ENCODE peak calls at places on chromosomes 2 and 18, in four cellular contexts. X is SJSA1; A is CD8-positive, alpha-beta T cell; G is gastrocnemius medialis. L is an unnamed sample. For H3K4me1, the result is how much of the 10 kb centered on the place peaks cover.

GRCh38 chr18:49550621-49551020 is 11.2 kb upstream of the LIPG start:
- DNase-seq in X (no peak), A (no peak), G (no peak), L (no peak)

GRCh38 chr2:9724565-9724964 is 93.8 kb upstream of the YWHAQ start:
- DNase-seq in X (no peak), A (no peak), G (no peak), L (no peak)

GRCh38 chr18:49572935-49573334 is 11.1 kb downstream of the LIPG start:
- DNase-seq in X (no peak), A (no peak), G (no peak), L (no peak)

GRCh38 chr2:85326946-85327756 is 638 bp downstream of the TGOLN2 start:
- DNase-seq in X (peak), A (peak), G (peak), L (no peak)

GRCh38 chr18:58076052-58076451 is 32.0 kb downstream of the NEDD4L start:
- DNase-seq in X (no peak), A (no peak), G (no peak), L (no peak)

GRCh38 chr18:31297248-31297647 is 20.7 kb upstream of the DSG1 start:
- DNase-seq in X (no peak), A (no peak), G (no peak), L (no peak)

GRCh38 chr2:215950009-215950408 is 63.3 kb downstream of the MREG start:
- DNase-seq in X (peak), A (no peak), G (no peak), L (no peak)

GRCh38 chr2:31522742-31523141 is 58.0 kb downstream of the SRD5A2 start:
- DNase-seq in X (no peak), A (no peak), G (no peak), L (no peak)

GRCh38 chr2:106020821-106021316 is 173.2 kb downstream of the UXS1 start:
- DNase-seq in X (no peak), A (no peak), G (no peak), L (no peak)

DNA sequence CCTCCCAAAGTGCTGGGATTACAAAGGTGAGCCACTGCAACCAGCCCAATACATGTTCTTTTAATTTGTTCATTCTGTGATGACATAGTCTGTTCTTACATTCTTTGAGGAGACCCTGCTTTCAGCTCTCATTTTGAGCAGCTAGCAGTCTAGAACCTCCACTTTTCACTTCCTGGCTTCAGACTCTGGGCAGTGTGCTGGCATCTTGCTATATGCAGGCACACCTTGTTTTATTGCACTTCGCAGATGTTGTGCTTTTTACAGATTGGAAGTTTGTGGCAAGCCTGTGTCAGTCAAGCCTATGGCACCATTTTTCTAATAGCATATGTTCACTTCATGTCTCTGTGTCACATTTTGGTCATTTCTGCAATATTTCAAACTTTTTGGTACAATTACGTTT is 72.4 kb downstream of the PRKCE start:
- DNase-seq in X (no peak), A (no peak), G (no peak), L (no peak)
- H3K4me1 ChIP-seq in X (under half), A (under half), G (under half), L (under half)

DNA sequence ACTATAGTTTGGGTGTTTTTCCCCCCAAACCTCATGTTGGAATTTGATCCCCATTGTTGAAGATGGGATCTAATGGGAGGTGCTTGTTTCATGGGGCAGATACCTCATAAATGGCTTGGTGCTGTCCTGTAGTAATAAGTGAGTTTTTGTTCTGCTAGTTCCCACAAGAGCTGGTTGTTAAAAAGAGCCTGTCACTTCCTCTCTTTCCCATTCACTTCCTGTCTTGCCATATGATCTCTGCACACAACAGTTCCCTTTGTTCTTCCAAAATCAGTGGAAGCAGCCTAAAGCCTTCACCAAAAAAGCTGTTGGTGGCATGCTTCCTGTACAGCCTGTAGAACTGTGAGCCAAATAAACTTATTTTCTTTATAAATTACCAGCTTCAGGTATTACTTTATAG is 768.2 kb upstream of the VRK2 start:
- DNase-seq in X (no peak), A (no peak), G (no peak), L (no peak)
- H3K27ac ChIP-seq in X (no peak), A (no peak), G (no peak), L (no peak)

DNA sequence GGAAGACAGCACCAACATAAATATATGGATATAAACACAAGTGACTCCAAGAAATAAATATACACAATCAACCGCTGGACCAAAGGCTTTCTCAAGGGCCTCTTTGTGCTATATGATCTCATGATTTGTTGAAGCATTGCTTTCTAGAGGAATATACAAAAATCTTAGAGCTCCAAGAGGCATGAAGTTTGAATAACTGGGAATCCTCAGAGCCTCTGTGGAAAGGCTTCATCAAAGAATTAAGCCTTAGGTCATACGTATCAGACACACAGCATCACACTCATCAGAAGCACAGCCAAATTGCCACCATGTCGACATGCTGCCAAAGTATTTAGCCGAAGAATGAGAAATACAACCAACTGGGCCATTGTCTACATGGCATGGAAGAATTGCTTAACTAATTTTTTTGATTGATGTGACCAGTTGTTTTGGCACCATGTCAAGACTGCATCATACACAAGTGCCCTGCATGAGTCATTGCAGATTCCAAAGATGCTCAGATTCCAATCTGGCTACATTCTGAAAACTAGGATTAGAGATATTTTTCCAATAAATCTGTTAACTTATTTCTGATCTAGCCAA is 860.6 kb upstream of the ZEB2 start:
- DNase-seq in X (peak), A (no peak), G (no peak), L (no peak)
- H3K4me1 ChIP-seq in X (under half), A (under half), G (under half), L (under half)

GRCh38 chr2:23523651-23524260 is 138.8 kb downstream of the KLHL29 start:
- DNase-seq in X (peak), A (no peak), G (peak), L (peak)
- H3K27ac ChIP-seq in X (no peak), A (no peak), G (peak), L (peak)

GRCh38 chr2:132760971-132761370 is 91.0 kb upstream of the LYPD1 start:
- DNase-seq in X (no peak), A (no peak), G (no peak), L (no peak)

GRCh38 chr2:132760405-132760804 is 90.4 kb upstream of the LYPD1 start:
- DNase-seq in X (no peak), A (no peak), G (no peak), L (no peak)

GRCh38 chr2:132757002-132757598 is 87.1 kb upstream of the LYPD1 start:
- DNase-seq in X (no peak), A (no peak), G (no peak), L (no peak)

GRCh38 chr2:132757676-132758075 is 87.7 kb upstream of the LYPD1 start:
- DNase-seq in X (no peak), A (no peak), G (no peak), L (no peak)

GRCh38 chr2:132758995-132759394 is 89.0 kb upstream of the LYPD1 start:
- DNase-seq in X (no peak), A (no peak), G (no peak), L (no peak)
- H3K4me1 ChIP-seq in X (under half), A (under half), G (under half), L (under half)